ENCODE peak calls at places on chromosome 14, in six cellular contexts. D is HCT116, S is WTC11, K is BE2C, A is left ventricle myocardium inferior, Z is lower leg skin. J is an unnamed sample.

GRCh38 chr14:22370084-22370847 is 218.8 kb downstream of the DAD1 start:
- DNase-seq in D (no peak), S (no peak), K (no peak), A (peak), Z (peak), J (no peak)

GRCh38 chr14:50037837-50038236 is 78.5 kb downstream of the VCPKMT start:
- DNase-seq in D (no peak), S (no peak), K (no peak), A (no peak), Z (no peak), J (no peak)

GRCh38 chr14:92704821-92705220 is 43.6 kb downstream of the LGMN start:
- DNase-seq in D (no peak), S (no peak), K (no peak), A (no peak), Z (no peak), J (no peak)

GRCh38 chr14:45251912-45252311 is 1.1 kb downstream of the MIS18BP1 start:
- DNase-seq in D (no peak), S (no peak), K (no peak), A (no peak), Z (no peak), J (no peak)

GRCh38 chr14:29217813-29218450 is 451.3 kb downstream of the FOXG1 start:
- DNase-seq in D (no peak), S (no peak), K (no peak), A (no peak), Z (no peak), J (no peak)

GRCh38 chr14:31038521-31039166 is 12.5 kb upstream of the STRN3 start:
- DNase-seq in D (peak), S (no peak), K (no peak), A (no peak), Z (no peak), J (no peak)

GRCh38 chr14:94761348-94761998 is 8.4 kb downstream of the GSC start:
- DNase-seq in D (no peak), S (no peak), K (no peak), A (no peak), Z (peak), J (no peak)

GRCh38 chr14:49893309-49894213 is 679 bp downstream of the ARF6 start:
- DNase-seq in D (no peak), S (no peak), K (peak), A (peak), Z (peak), J (peak)

GRCh38 chr14:86646688-86647687 is 1117.0 kb downstream of the FLRT2 start:
- DNase-seq in D (no peak), S (no peak), K (no peak), A (no peak), Z (no peak), J (no peak)

GRCh38 chr14:93263416-93263815 is 56.4 kb downstream of the UBR7 start:
- DNase-seq in D (no peak), S (no peak), K (no peak), A (no peak), Z (no peak), J (no peak)

GRCh38 chr14:58637391-58638230 is at the start of gene DACT1:
- DNase-seq in D (no peak), S (peak), K (peak), A (peak), Z (peak), J (peak)

GRCh38 chr14:104388011-104388521 is 191.5 kb upstream of the C14orf180 start:
- DNase-seq in D (no peak), S (no peak), K (no peak), A (no peak), Z (no peak), J (no peak)

GRCh38 chr14:76867536-76868452 is 41.6 kb downstream of the LRRC74A start:
- DNase-seq in D (no peak), S (no peak), K (no peak), A (peak), Z (no peak), J (peak)

GRCh38 chr14:35123388-35123703 is 994 bp downstream of the PRORP start:
- DNase-seq in D (no peak), S (no peak), K (no peak), A (no peak), Z (no peak), J (no peak)

GRCh38 chr14:106417224-106418049 is 891.1 kb downstream of the TMEM121 start:
- DNase-seq in D (peak), S (peak), K (peak), A (peak), Z (no peak), J (peak)

GRCh38 chr14:36067428-36068187 is 108.9 kb downstream of the PTCSC3 start:
- DNase-seq in D (no peak), S (no peak), K (no peak), A (no peak), Z (no peak), J (no peak)

GRCh38 chr14:100609331-100609870 is 22.2 kb upstream of the BEGAIN start:
- DNase-seq in D (no peak), S (no peak), K (no peak), A (no peak), Z (no peak), J (no peak)

GRCh38 chr14:36214476-36215216 is 38.1 kb upstream of the PTCSC3 start:
- DNase-seq in D (no peak), S (no peak), K (no peak), A (no peak), Z (no peak), J (no peak)

GRCh38 chr14:61625171-61625570 is 70.1 kb upstream of the HIF1A start:
- DNase-seq in D (no peak), S (no peak), K (peak), A (no peak), Z (no peak), J (no peak)

GRCh38 chr14:29896354-29896768 is 31.3 kb downstream of the PRKD1 start:
- DNase-seq in D (no peak), S (no peak), K (no peak), A (no peak), Z (no peak), J (no peak)

GRCh38 chr14:43901950-43902349 is 605.1 kb downstream of the FSCB start:
- DNase-seq in D (no peak), S (no peak), K (no peak), A (no peak), Z (no peak), J (no peak)

GRCh38 chr14:31266437-31267331 is 59.1 kb upstream of the HECTD1 start:
- DNase-seq in D (no peak), S (no peak), K (no peak), A (no peak), Z (no peak), J (no peak)

GRCh38 chr14:100677925-100678765 is 48.5 kb upstream of the DLK1 start:
- DNase-seq in D (no peak), S (no peak), K (peak), A (peak), Z (no peak), J (no peak)

GRCh38 chr14:22289570-22289969 is 299.5 kb downstream of the DAD1 start:
- DNase-seq in D (no peak), S (no peak), K (no peak), A (no peak), Z (no peak), J (no peak)

GRCh38 chr14:93219103-93219726 is 12.2 kb downstream of the UBR7 start:
- DNase-seq in D (peak), S (peak), K (peak), A (no peak), Z (peak), J (peak)

GRCh38 chr14:103057372-103058208 is at the start of gene CDC42BPB:
- DNase-seq in D (peak), S (peak), K (peak), A (peak), Z (peak), J (peak)

GRCh38 chr14:31010935-31011334 is 14.5 kb upstream of the AP4S1 start:
- DNase-seq in D (no peak), S (no peak), K (no peak), A (no peak), Z (no peak), J (no peak)

GRCh38 chr14:104885973-104886689 is 21.1 kb downstream of the CEP170B start:
- DNase-seq in D (no peak), S (no peak), K (peak), A (peak), Z (no peak), J (no peak)

GRCh38 chr14:23727566-23728335 is 91.6 kb downstream of the DHRS2 start:
- DNase-seq in D (peak), S (no peak), K (no peak), A (no peak), Z (no peak), J (no peak)

GRCh38 chr14:92004062-92004461 is 35.8 kb downstream of the TRIP11 start:
- DNase-seq in D (no peak), S (no peak), K (no peak), A (no peak), Z (no peak), J (no peak)

GRCh38 chr14:102665665-102666064 is 73.2 kb downstream of the RCOR1 start:
- DNase-seq in D (no peak), S (no peak), K (no peak), A (no peak), Z (no peak), J (no peak)

GRCh38 chr14:101926085-101926484 is 38.3 kb upstream of the DYNC1H1 start:
- DNase-seq in D (no peak), S (no peak), K (no peak), A (no peak), Z (no peak), J (no peak)

GRCh38 chr14:99187858-99188257 is 84.1 kb downstream of the BCL11B start:
- DNase-seq in D (no peak), S (no peak), K (no peak), A (no peak), Z (no peak), J (no peak)

GRCh38 chr14:100072783-100073346 is 7.6 kb downstream of the EVL start:
- DNase-seq in D (peak), S (no peak), K (no peak), A (no peak), Z (peak), J (no peak)

GRCh38 chr14:28763914-28764848 is 2.4 kb upstream of the FOXG1 start:
- DNase-seq in D (no peak), S (no peak), K (no peak), A (no peak), Z (no peak), J (no peak)

GRCh38 chr14:101590062-101590461 is 28.8 kb downstream of the DIO3 start:
- DNase-seq in D (no peak), S (no peak), K (no peak), A (no peak), Z (no peak), J (no peak)

GRCh38 chr14:105883066-105884005 is 357.0 kb downstream of the TMEM121 start:
- DNase-seq in D (no peak), S (peak), K (peak), A (peak), Z (no peak), J (no peak)

GRCh38 chr14:48937796-48938195 is 648.4 kb downstream of the RPS29 start:
- DNase-seq in D (no peak), S (no peak), K (no peak), A (no peak), Z (no peak), J (no peak)

GRCh38 chr14:77663289-77663688 is 44.5 kb downstream of the ALKBH1 start:
- DNase-seq in D (no peak), S (no peak), K (no peak), A (no peak), Z (no peak), J (no peak)

GRCh38 chr14:76091036-76091435 is 60.7 kb upstream of the GPATCH2L start:
- DNase-seq in D (no peak), S (no peak), K (peak), A (peak), Z (peak), J (no peak)

GRCh38 chr14:73759714-73760597 is 45.8 kb upstream of the PNMA1 start:
- DNase-seq in D (peak), S (peak), K (peak), A (peak), Z (peak), J (peak)
- TF ChIP-seq CTCF in D (no peak), S (no peak), K (no peak), A (peak), Z (no peak), J (no peak)

GRCh38 chr14:74491952-74492351 is 1.2 kb downstream of the NPC2 start:
- DNase-seq in D (no peak), S (no peak), K (no peak), A (no peak), Z (no peak), J (no peak)
- TF ChIP-seq CTCF in D (peak), S (no peak), K (no peak), A (peak), Z (no peak), J (peak)

GRCh38 chr14:89339579-89339978 is 77.5 kb downstream of the FOXN3 start:
- DNase-seq in D (no peak), S (no peak), K (no peak), A (no peak), Z (no peak), J (peak)

GRCh38 chr14:89340782-89341181 is 76.3 kb downstream of the FOXN3 start:
- DNase-seq in D (no peak), S (no peak), K (no peak), A (no peak), Z (no peak), J (no peak)

GRCh38 chr14:89339158-89339557 is 77.9 kb downstream of the FOXN3 start:
- DNase-seq in D (no peak), S (no peak), K (no peak), A (no peak), Z (no peak), J (no peak)

GRCh38 chr14:89342049-89342448 is 75.0 kb downstream of the FOXN3 start:
- DNase-seq in D (no peak), S (no peak), K (no peak), A (no peak), Z (no peak), J (no peak)

DNA sequence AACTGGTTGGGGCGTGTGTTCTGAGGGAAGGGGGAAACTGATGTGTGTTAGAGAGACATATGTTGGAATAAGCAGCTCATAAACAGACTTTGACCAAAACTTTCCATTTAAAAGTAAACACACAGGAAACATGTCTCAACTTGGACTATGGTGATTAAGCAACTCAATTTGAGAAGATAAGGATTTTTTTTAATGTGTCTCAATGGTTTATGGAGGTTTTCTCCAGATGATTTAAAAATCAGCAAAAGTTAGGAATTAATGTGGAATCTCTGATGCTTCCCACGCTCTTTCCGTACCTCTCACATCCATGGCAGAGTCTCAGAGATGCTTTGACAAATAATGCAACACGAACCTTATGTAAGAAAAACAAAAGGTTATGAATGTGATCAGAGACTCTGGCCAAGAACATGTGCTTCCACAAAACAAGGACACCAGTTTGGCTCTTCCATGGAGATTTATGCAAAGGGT is 76.8 kb downstream of the FOXN3 start:
- DNase-seq in D (no peak), S (no peak), K (no peak), A (no peak), Z (no peak), J (no peak)
- TF ChIP-seq CTCF in D (no peak), S (no peak), K (no peak), A (no peak), Z (no peak), J (no peak)

GRCh38 chr14:46651526-46652144 is at the start of gene RPL10L:
- DNase-seq in D (no peak), S (peak), K (peak), A (no peak), Z (no peak), J (peak)
- TF ChIP-seq CTCF in D (peak), S (peak), K (peak), A (no peak), Z (no peak), J (no peak)

DNA sequence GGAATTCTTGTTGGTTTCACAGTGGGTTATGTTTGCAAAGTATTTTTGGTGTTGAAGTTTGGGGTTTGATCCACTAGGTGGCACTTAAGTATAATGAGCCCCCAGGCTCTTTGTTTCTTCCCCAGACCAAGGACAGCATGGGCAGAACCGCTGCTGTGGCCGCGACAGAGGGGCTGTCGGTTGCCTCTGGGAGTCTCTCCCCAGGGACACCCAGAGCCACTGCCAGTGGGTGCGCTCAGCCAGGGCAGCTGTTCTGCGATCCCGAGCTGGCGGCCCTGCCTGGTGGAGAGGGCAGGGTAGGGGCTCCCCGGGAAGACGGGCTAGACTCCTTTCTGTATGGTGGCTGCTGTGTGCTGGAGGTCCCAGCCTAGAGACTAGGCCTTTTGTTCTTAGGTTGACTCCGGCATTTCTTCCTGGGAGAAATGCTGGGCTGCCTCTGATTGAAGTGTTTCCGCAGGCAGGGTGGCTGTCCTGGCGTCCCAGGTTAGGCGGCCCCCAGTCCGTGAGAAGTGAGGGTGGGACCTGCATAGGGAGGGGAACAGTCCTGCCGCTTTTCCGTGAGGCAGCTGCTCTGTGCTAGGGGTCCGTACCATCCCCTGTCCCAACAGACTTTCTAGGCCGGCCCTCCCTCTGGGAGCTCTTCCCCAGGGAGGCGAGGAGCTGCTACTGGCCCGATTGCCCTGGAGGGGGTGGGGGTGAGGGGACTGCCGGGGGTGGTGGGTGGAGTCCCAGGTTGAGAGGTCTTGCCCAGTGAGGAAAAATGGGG is 253.1 kb upstream of the PELI2 start:
- DNase-seq in D (no peak), S (peak), K (peak), A (no peak), Z (no peak), J (no peak)
- TF ChIP-seq CTCF in D (peak), S (peak), K (peak), A (no peak), Z (no peak), J (no peak)

GRCh38 chr14:83463500-83464098 is 1929.9 kb upstream of the SEL1L start:
- DNase-seq in D (no peak), S (peak), K (peak), A (no peak), Z (peak), J (peak)
- TF ChIP-seq CTCF in D (peak), S (peak), K (peak), A (peak), Z (no peak), J (peak)

DNA sequence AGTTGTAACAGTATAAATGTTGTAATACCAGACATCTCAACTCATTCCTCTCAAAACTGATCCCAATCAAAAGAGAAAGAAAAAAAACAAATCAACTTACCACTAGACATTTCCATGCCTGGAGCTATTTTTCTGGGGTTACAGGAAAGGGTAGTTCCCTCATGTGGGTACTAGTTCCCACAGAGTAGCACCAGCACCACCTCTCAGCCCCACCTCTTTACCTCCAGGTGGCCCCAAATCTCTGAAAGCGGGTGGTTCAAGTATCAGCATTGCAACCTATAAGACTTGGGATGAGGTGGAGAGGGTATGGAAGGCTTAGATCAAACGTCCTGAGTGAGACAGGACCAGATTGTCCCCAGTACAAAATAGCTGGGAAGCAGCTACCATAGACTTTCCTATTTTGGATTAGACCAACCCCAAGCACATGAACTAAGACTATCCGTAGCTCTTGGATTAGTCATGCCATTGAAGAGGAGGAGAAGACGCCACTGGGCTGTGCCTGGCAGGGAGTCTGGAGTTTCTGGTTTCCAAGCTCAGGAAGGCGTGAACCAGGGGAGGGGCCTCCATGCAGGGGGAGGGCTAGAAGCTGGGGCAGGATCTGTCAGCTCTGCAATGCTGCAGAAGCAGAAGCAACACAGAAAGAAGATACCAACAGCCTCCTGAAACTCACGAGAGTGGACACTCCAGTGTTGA is at the start of gene SLC39A2:
- DNase-seq in D (peak), S (peak), K (peak), A (peak), Z (peak), J (peak)
- TF ChIP-seq CTCF in D (no peak), S (no peak), K (no peak), A (no peak), Z (no peak), J (no peak)

DNA sequence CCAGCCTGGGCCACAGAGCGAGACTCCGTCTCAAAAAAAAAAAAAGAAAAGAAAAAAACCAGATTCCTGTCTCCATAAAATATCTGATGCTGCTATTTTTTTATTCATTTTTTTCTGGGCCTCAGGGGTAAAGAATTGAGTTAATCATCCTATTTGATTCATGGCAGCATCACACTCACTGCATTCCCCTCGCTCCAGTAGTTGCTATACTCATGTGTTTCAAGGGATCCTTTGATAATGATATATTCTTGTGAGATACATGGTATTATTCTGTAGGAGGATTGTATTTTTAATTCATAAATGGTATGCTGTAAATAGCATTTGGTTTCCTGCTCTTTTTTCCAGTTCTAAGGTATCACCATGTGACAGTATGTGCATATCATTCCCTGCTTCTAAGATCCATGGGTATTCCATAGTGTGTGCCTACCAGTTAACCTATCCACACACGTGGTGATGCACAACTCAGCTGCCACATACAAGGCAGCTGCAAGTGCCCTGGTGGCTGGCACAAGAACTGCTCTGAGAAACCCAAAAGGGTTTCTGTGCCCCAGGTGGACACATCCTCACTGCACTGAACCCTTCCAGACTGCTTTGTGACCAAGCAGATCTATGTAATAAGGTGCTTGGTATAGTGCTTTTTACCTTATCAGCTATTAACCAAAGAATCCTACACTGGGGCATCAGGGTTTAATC is 74.7 kb downstream of the ZFP36L1 start:
- DNase-seq in D (peak), S (no peak), K (no peak), A (no peak), Z (no peak), J (no peak)
- TF ChIP-seq CTCF in D (peak), S (no peak), K (peak), A (no peak), Z (no peak), J (no peak)